ENCODE peak calls at places on chromosomes 11 and 22, in five cellular contexts. Q, L, X, A and J are unnamed samples.

GRCh38 chr11:129973809-129974208 is 28.8 kb downstream of the PRDM10 start:
- DNase-seq in Q (no peak), X (no peak), A (no peak), L (peak), J (peak)

GRCh38 chr11:126229782-126230540 is 18.4 kb downstream of the FAM118B start:
- DNase-seq in A (no peak), L (no peak), X (no peak), Q (no peak), J (no peak)

GRCh38 chr11:28619870-28620540 is 511.8 kb downstream of the METTL15 start:
- DNase-seq in A (no peak), Q (peak), L (no peak), X (no peak), J (no peak)

GRCh38 chr11:12389676-12390075 is 12.3 kb downstream of the PARVA start:
- DNase-seq in A (no peak), L (no peak), Q (no peak), X (no peak), J (no peak)

GRCh38 chr11:8577791-8578581 is 16.0 kb downstream of the STK33 start:
- DNase-seq in A (no peak), L (no peak), X (no peak), Q (no peak), J (no peak)

GRCh38 chr11:92707173-92707619 is 262.3 kb upstream of the MTNR1B start:
- DNase-seq in A (no peak), Q (no peak), X (no peak), L (no peak), J (no peak)

GRCh38 chr11:75371930-75372876 is 20.7 kb upstream of the ARRB1 start:
- DNase-seq in X (no peak), Q (peak), L (peak), A (no peak), J (no peak)

GRCh38 chr11:2781413-2782274 is 81.8 kb upstream of the KCNQ1OT1 start:
- DNase-seq in Q (no peak), L (no peak), A (no peak), X (no peak), J (no peak)

GRCh38 chr11:119320593-119321524 is 3.9 kb upstream of the MCAM start:
- DNase-seq in L (no peak), A (peak), Q (peak), X (no peak), J (peak)

GRCh38 chr22:41579997-41580355 is 9.7 kb downstream of the PMM1 start:
- DNase-seq in A (no peak), X (no peak), L (no peak), Q (no peak), J (no peak)

GRCh38 chr11:27718853-27719574 is 18.8 kb upstream of the BDNF start:
- DNase-seq in A (no peak), L (no peak), Q (peak), X (no peak), J (peak)

DNA sequence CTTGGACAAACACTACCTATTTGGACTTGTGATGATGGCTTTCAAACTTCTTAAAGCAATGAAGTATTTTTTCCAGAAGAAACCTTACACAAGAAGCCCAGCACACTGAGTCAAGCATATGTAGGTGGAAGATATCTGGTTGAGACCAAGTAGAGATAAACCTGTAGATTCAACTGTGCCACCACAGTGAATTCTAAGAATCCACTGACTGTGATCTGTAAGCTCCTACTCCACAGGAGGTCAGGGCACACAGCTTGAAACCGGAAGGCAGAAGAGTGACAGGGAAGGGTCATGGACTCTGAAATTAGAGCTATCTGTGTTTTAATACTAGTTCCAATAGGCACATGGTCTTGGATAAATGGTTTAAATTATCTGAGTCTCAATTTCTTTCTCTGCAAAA is 404.5 kb downstream of the ETS1 start:
- DNase-seq in A (no peak), X (no peak), Q (no peak), L (no peak), J (no peak)
- TF ChIP-seq JUNB in A (no peak), X (no peak), Q (no peak), L (no peak), J (no peak)

GRCh38 chr22:20319041-20319744 is 667 bp downstream of the DGCR6L start:
- DNase-seq in A (peak), X (no peak), Q (no peak), L (no peak), J (peak)

GRCh38 chr22:20319745-20320658 is at the start of gene DGCR6L:
- DNase-seq in X (peak), L (peak), Q (peak), A (peak), J (peak)

DNA sequence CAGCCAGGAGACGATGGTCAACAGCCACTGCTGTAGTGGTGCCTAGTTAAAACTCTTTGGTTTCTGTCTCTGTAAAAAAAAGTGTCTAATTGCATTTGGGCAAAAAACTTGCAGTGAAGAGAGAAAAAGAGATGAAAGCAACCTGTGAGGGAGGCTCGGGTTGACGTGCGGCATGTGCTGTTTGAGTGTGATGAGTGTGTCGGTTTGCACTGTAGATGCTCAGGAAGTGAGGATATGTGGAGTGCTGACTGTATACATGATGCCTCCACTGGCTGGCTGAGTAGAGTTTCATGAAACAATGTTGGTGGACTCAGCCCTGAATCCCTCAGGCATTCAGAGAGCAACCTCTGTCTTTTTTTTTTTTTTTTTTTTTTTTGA is 4.3 kb upstream of the DGCR6L start:
- DNase-seq in X (no peak), Q (no peak), A (no peak), L (peak), J (no peak)
- H3K27ac ChIP-seq in X (no peak), Q (no peak), A (no peak), L (no peak), J (no peak)

GRCh38 chr22:45620707-45621106 is 50.9 kb upstream of the ATXN10 start:
- DNase-seq in A (no peak), L (no peak), Q (no peak), X (peak), J (no peak)
- TF ChIP-seq JUNB in A (no peak), L (no peak), Q (no peak), X (no peak), J (no peak)

GRCh38 chr11:73333626-73334199 is 25.6 kb downstream of the ARHGEF17 start:
- DNase-seq in L (no peak), A (no peak), Q (no peak), X (no peak), J (no peak)
- H3K27ac ChIP-seq in L (peak), A (no peak), Q (peak), X (no peak), J (no peak)

GRCh38 chr11:33564856-33565453 is 135.7 kb downstream of the C11orf91 start:
- DNase-seq in X (no peak), Q (no peak), L (no peak), A (no peak), J (peak)
- TF ChIP-seq JUNB in X (no peak), Q (no peak), L (no peak), A (no peak), J (no peak)

GRCh38 chr11:134843735-134844134 is 431.7 kb upstream of the B3GAT1 start:
- DNase-seq in A (no peak), Q (no peak), L (no peak), X (no peak), J (no peak)
- H3K27ac ChIP-seq in A (no peak), Q (no peak), L (no peak), X (no peak), J (no peak)

DNA sequence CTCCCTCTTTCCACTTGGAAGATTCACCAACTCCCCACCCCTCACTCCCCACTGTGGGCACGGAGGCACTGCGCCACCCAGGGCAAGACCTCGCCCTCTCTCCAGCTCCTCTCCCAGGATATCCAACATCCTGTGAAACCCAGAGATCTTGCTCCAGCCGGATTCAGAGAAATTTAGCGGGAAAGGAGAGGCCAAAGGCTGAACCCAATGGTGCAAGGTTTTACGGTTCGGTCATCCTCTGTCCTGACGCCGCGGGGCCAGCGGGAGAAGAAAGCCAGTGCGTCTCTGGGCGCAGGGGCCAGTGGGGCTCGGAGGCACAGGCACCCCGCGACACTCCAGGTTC is 394 bp upstream of the CD44 start:
- DNase-seq in A (no peak), X (no peak), L (no peak), Q (no peak), J (peak)
- TF ChIP-seq JUNB in A (no peak), X (no peak), L (no peak), Q (no peak), J (no peak)